ENCODE peak calls at places on chromosomes 4 and X, in four cellular contexts. O is HepG2, F is K562, S is GM12878. Q is an unnamed sample.

GRCh38 chr4:131054489-131055019 is 1958.6 kb downstream of the C4orf33 start:
- DNase-seq in O (no peak), F (no peak), S (no peak), Q (peak; percentile 52)

GRCh38 chr4:3401436-3402171 is 40.2 kb upstream of the HGFAC start:
- DNase-seq in O (no peak), F (no peak), S (no peak), Q (no peak)

GRCh38 chr4:6224725-6225124 is 24.4 kb upstream of the JAKMIP1 start:
- DNase-seq in O (no peak), F (no peak), S (no peak), Q (no peak)

GRCh38 chrX:134542485-134542884 is 82.5 kb downstream of the HPRT1 start:
- DNase-seq in O (no peak), F (no peak), S (no peak), Q (no peak)

GRCh38 chr4:1367936-1368289 is 20.9 kb downstream of the UVSSA start:
- DNase-seq in O (no peak), F (no peak), S (no peak), Q (no peak)

GRCh38 chrX:119181491-119181890 is 53.9 kb upstream of the KIAA1210 start:
- DNase-seq in O (peak; percentile 12), F (no peak), S (no peak), Q (peak; percentile 47)

GRCh38 chr4:151012836-151013235 is 2.2 kb downstream of the LRBA start:
- DNase-seq in O (no peak), F (no peak), S (no peak), Q (no peak)

GRCh38 chr4:138010639-138011038 is 231.5 kb downstream of the SLC7A11 start:
- DNase-seq in O (no peak), F (no peak), S (no peak), Q (no peak)

GRCh38 chrX:54560411-54560810 is 30.4 kb downstream of the GNL3L start:
- DNase-seq in O (no peak), F (no peak), S (no peak), Q (no peak)

GRCh38 chr4:140109626-140110213 is 44.3 kb downstream of the MAML3 start:
- DNase-seq in O (no peak), F (no peak), S (no peak), Q (no peak)

GRCh38 chrX:11437642-11438379 is 144.6 kb downstream of the AMELX start:
- DNase-seq in O (peak; percentile 19), F (peak; percentile 27), S (no peak), Q (no peak)

GRCh38 chrX:69072486-69073006 is 92.7 kb downstream of the PJA1 start:
- DNase-seq in O (no peak), F (no peak), S (no peak), Q (no peak)

GRCh38 chr4:15990570-15991285 is 27.8 kb upstream of the FGFBP2 start:
- DNase-seq in O (no peak), F (no peak), S (no peak), Q (no peak)

GRCh38 chr4:72568959-72569718 is at the start of gene ADAMTS3:
- DNase-seq in O (no peak), F (peak; percentile 80), S (no peak), Q (peak; percentile 43)

GRCh38 chrX:17654116-17654515 is 83.2 kb upstream of the SCML1 start:
- DNase-seq in O (no peak), F (no peak), S (no peak), Q (no peak)

GRCh38 chr4:107853444-107854325 is 29.0 kb downstream of the SGMS2 start:
- DNase-seq in O (no peak), F (no peak), S (no peak), Q (no peak)

GRCh38 chrX:40227111-40227510 is 129.4 kb upstream of the BCOR start:
- DNase-seq in O (no peak), F (no peak), S (no peak), Q (no peak)

GRCh38 chr4:150217804-150218203 is 139.6 kb downstream of the DCLK2 start:
- DNase-seq in O (no peak), F (no peak), S (no peak), Q (no peak)

GRCh38 chrX:109886122-109886761 is 116.7 kb upstream of the TMEM164 start:
- DNase-seq in O (peak; percentile 31), F (peak; percentile 63), S (no peak), Q (no peak)

GRCh38 chr4:95701500-95701899 is 138.4 kb upstream of the PDHA2 start:
- DNase-seq in O (no peak), F (no peak), S (no peak), Q (no peak)

GRCh38 chr4:160091631-160092030 is 988.8 kb downstream of the RAPGEF2 start:
- DNase-seq in O (no peak), F (no peak), S (no peak), Q (no peak)

GRCh38 chrX:35244796-35245508 is 302.4 kb downstream of the FAM47B start:
- DNase-seq in O (no peak), F (no peak), S (no peak), Q (no peak)

GRCh38 chr4:13364178-13364577 is 120.0 kb downstream of the RAB28 start:
- DNase-seq in O (no peak), F (no peak), S (no peak), Q (no peak)

GRCh38 chr4:122764071-122764807 is 31.7 kb downstream of the BBS12 start:
- DNase-seq in O (no peak), F (no peak), S (no peak), Q (no peak)

GRCh38 chr4:45732161-45732560 is 391.7 kb downstream of the GABRG1 start:
- DNase-seq in O (no peak), F (no peak), S (no peak), Q (no peak)

GRCh38 chr4:80420638-80421037 is 85.1 kb downstream of the CFAP299 start:
- DNase-seq in O (no peak), F (no peak), S (no peak), Q (no peak)

GRCh38 chr4:184261246-184261645 is 43.6 kb upstream of the ENPP6 start:
- DNase-seq in O (no peak), F (no peak), S (no peak), Q (no peak)

GRCh38 chrX:73214366-73215094 is at the start of gene NAP1L2:
- DNase-seq in O (no peak), F (no peak), S (no peak), Q (peak; percentile 48)

GRCh38 chrX:129979207-129979920 is 3.1 kb upstream of the BCORL1 start:
- DNase-seq in O (no peak), F (no peak), S (no peak), Q (peak; percentile 49)

GRCh38 chr4:94732358-94732698 is 25.4 kb upstream of the BMPR1B start:
- DNase-seq in O (no peak), F (no peak), S (no peak), Q (no peak)

GRCh38 chr4:41360214-41360910 is 103.6 kb downstream of the UCHL1 start:
- DNase-seq in O (no peak), F (peak; percentile 20), S (no peak), Q (no peak)

GRCh38 chr4:86579941-86580340 is 14.2 kb upstream of the PTPN13 start:
- DNase-seq in O (no peak), F (no peak), S (no peak), Q (no peak)
- TF ChIP-seq HDAC2 in O (no peak), F (no peak), S (no peak), Q (no peak)

GRCh38 chr4:5052424-5052702 is 1.1 kb downstream of the STK32B start:
- DNase-seq in O (no peak), F (no peak), S (no peak), Q (no peak)

GRCh38 chr4:5051210-5051691 is at the start of gene STK32B:
- DNase-seq in O (no peak), F (peak; percentile 54), S (no peak), Q (peak; percentile 57)

GRCh38 chr4:5050520-5050955 is 742 bp upstream of the STK32B start:
- DNase-seq in O (peak; percentile 46), F (peak; percentile 65), S (no peak), Q (peak; percentile 82)

GRCh38 chr4:5052726-5053425 is 1.6 kb downstream of the STK32B start:
- DNase-seq in O (no peak), F (no peak), S (no peak), Q (no peak)

DNA sequence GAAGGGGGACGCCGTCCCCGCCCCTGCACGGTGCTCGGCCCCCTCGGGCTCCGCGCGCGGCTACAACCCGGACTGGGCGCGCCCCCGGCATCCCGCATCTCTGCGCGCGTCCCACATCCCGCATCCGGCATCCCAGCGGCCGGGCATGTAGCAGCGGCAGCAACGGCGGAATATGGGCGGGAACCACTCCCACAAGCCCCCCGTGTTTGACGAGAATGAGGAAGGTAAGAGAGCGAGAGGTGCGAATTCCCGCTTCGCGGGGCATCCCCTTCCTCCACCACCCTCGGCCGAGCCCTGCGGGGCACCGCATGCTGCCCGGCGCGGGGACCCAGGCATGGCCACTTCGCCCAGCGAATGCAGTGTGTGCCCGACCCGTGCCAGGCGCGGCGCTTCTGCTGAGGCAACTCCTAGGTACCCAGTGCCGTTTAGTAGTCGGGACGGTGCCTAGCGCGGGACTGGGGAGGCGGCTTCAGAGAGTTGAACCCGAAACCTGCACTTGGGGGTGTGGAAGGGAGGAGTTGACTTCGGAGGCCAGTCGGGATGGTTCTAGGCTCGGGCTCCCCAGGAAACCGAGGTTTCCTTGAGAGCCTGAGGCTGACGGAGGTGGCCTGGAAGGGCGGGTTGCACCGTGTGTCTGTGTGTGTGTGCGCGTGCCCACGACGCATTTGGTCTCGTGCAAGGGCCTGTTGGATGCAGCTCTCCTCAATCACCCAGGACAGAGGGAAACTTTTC is 578 bp downstream of the STK32B start:
- DNase-seq in O (no peak), F (no peak), S (no peak), Q (peak; percentile 83)
- TF ChIP-seq SP1 in O (no peak), F (no peak), S (no peak), Q (no peak)

GRCh38 chrX:31038585-31039326 is 33.1 kb downstream of the FTHL17 start:
- DNase-seq in O (peak; percentile 16), F (peak; percentile 9), S (no peak), Q (no peak)
- TF ChIP-seq RFX5 in O (no peak), F (no peak), S (no peak), Q (no peak)

GRCh38 chr4:74123065-74123728 is 24.2 kb upstream of the CXCL2 start:
- DNase-seq in O (peak; percentile 47), F (no peak), S (no peak), Q (no peak)
- TF ChIP-seq HDAC2 in O (no peak), F (no peak), S (no peak), Q (no peak)

DNA sequence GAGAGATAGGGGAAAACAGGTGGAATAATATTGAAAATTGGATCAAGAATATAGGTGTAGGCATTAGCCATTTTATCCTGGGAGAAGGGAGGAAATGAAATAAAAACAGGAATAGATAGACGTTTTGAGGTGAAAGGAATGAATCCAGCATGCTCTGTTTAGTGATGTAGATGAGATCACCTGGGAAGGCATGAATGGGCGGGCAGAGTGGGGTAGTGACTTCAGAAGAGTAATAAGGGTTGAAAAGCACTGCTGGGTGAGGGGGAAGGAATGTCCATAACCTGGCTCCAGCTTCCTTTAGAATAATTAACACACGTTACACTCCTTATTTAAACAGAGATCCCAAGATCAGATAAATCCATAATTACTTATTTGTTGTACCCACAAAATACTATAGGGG is 191.1 kb upstream of the ANXA3 start:
- DNase-seq in O (no peak), F (no peak), S (no peak), Q (no peak)
- TF ChIP-seq SP1 in O (no peak), F (no peak), S (no peak), Q (no peak)

GRCh38 chrX:24024819-24025740 is 1.9 kb downstream of the KLHL15 start:
- DNase-seq in O (peak; percentile 73), F (peak; percentile 88), S (peak; percentile 43), Q (peak; percentile 27)
- TF ChIP-seq RFX5 in O (no peak), F (no peak), S (no peak), Q (no peak)

GRCh38 chr4:82779032-82779431 is 19.6 kb downstream of the SCD5 start:
- DNase-seq in O (no peak), F (no peak), S (no peak), Q (no peak)
- TF ChIP-seq HDAC2 in O (no peak), F (no peak), S (no peak), Q (no peak)

Q was measured in H1.